ENCODE peak calls at places on chromosomes 3 and 15, in five cellular contexts. A, P, R, K and T are unnamed samples.

GRCh38 chr15:79673416-79674123 is 223.2 kb downstream of the MTHFS start:
- DNase-seq in K (no peak), R (no peak), A (no peak), P (peak), T (no peak)

GRCh38 chr3:122497425-122497824 is 17.3 kb downstream of the KPNA1 start:
- DNase-seq in K (no peak), P (peak), R (no peak), A (no peak), T (no peak)

GRCh38 chr15:25739687-25740121 is 123.4 kb downstream of the ATP10A start:
- DNase-seq in A (peak), R (no peak), K (no peak), P (peak), T (peak)

GRCh38 chr3:139772539-139773500 is 95.0 kb upstream of the NMNAT3 start:
- DNase-seq in A (no peak), K (no peak), R (no peak), P (no peak), T (no peak)

GRCh38 chr15:59885832-59886231 is 118.3 kb upstream of the FOXB1 start:
- DNase-seq in P (no peak), K (no peak), A (peak), R (no peak), T (no peak)

GRCh38 chr15:22888120-22888859 is 49.8 kb downstream of the NIPA2 start:
- DNase-seq in K (peak), A (no peak), R (no peak), P (no peak), T (no peak)

GRCh38 chr15:45594322-45594721 is 7.1 kb downstream of the BLOC1S6 start:
- DNase-seq in P (no peak), R (no peak), K (no peak), A (no peak), T (no peak)

GRCh38 chr3:104126864-104127553 is 1239.7 kb upstream of the ALCAM start:
- DNase-seq in R (no peak), A (no peak), K (no peak), P (no peak), T (no peak)

GRCh38 chr15:22956257-22956979 is 23.8 kb downstream of the CYFIP1 start:
- DNase-seq in A (peak), K (no peak), R (no peak), P (no peak), T (no peak)

GRCh38 chr3:195735036-195735695 is 14.4 kb downstream of the MUC20 start:
- DNase-seq in A (no peak), R (no peak), P (no peak), K (no peak), T (no peak)

GRCh38 chr15:45442497-45443135 is 64.3 kb upstream of the GATM start:
- DNase-seq in R (no peak), A (no peak), P (no peak), K (no peak), T (no peak)

GRCh38 chr3:106508331-106508893 is 639.6 kb upstream of the CBLB start:
- DNase-seq in R (no peak), P (no peak), K (no peak), A (no peak), T (no peak)

GRCh38 chr15:29568840-29569532 is 253.3 kb downstream of the TJP1 start:
- DNase-seq in K (no peak), R (peak), P (no peak), A (peak), T (no peak)

GRCh38 chr3:117435481-117435880 is 725.9 kb downstream of the TUSC7 start:
- DNase-seq in P (no peak), R (no peak), K (no peak), A (no peak), T (no peak)

GRCh38 chr3:149658444-149659172 is 783 bp upstream of the WWTR1 start:
- DNase-seq in P (no peak), A (peak), K (no peak), R (no peak), T (no peak)

GRCh38 chr15:59611277-59612260 is at the start of gene GCNT3:
- DNase-seq in A (no peak), R (peak), P (no peak), K (no peak), T (no peak)

GRCh38 chr3:49260711-49261357 is 16.2 kb downstream of the C3orf62 start:
- DNase-seq in P (no peak), A (no peak), R (peak), K (no peak), T (no peak)

GRCh38 chr3:20417390-20417789 is 231.4 kb upstream of the SGO1 start:
- DNase-seq in K (no peak), R (no peak), A (no peak), P (no peak), T (no peak)

GRCh38 chr15:67025719-67026118 is 39.7 kb upstream of the SMAD3 start:
- DNase-seq in K (no peak), R (no peak), P (no peak), A (peak), T (no peak)

GRCh38 chr3:131543714-131544113 is 40.9 kb upstream of the MRPL3 start:
- DNase-seq in R (no peak), A (no peak), P (no peak), K (no peak), T (no peak)

GRCh38 chr15:65194826-65195541 is 9.8 kb upstream of the CLPX start:
- DNase-seq in K (no peak), A (no peak), P (no peak), R (no peak), T (no peak)

GRCh38 chr3:38482951-38483350 is 13.2 kb upstream of the EXOG start:
- DNase-seq in K (no peak), R (no peak), P (no peak), A (no peak), T (no peak)

GRCh38 chr3:54510506-54510905 is 388.2 kb downstream of the CACNA2D3 start:
- DNase-seq in K (no peak), P (no peak), R (no peak), A (no peak), T (peak)

GRCh38 chr3:128767351-128767750 is 41.4 kb downstream of the RAB7A start:
- DNase-seq in K (no peak), R (no peak), A (no peak), P (no peak), T (no peak)
- H3K27ac ChIP-seq in K (no peak), R (no peak), A (no peak), P (peak), T (no peak)

DNA sequence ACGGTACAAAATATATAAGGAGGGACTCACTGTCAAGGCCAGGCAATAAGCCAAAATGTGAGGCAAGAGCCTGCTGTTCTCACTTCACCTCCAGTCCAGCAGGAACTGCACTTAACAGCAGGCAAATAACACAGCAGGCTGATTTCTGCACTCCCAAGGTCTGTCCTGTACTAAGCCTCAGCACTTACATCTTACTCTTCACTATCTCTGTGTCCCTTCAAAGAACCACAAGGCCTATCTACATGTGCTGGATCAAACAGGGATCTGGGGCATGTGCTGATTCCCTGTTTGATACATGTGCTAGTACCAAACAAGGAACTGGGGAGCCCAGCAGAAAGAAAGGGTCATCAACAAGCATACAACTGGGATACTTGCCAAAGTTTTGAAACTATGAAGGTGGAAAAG is 22.2 kb downstream of the UACA start:
- DNase-seq in K (no peak), R (peak), P (no peak), A (no peak), T (no peak)
- TF ChIP-seq TAF1 in K (no peak), R (no peak), P (no peak), A (no peak), T (no peak)

DNA sequence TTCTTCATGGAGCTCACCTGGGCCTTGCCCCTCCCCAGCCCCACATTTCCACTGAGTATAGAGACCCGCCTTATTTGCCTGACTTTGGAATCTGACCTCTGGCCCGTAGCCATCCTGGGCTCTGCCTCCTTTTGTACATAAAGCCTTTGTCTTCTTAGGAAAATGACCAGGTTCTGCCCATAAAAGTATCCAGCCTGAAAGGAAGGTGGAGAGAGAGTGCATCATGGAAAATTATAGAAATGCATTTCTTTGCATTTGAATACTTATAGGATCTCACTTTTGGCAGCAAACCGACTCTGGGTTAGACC is 3.6 kb upstream of the SH2D7 start:
- DNase-seq in K (no peak), P (no peak), A (no peak), R (peak), T (no peak)
- H3K27ac ChIP-seq in K (no peak), P (no peak), A (no peak), R (no peak), T (no peak)

DNA sequence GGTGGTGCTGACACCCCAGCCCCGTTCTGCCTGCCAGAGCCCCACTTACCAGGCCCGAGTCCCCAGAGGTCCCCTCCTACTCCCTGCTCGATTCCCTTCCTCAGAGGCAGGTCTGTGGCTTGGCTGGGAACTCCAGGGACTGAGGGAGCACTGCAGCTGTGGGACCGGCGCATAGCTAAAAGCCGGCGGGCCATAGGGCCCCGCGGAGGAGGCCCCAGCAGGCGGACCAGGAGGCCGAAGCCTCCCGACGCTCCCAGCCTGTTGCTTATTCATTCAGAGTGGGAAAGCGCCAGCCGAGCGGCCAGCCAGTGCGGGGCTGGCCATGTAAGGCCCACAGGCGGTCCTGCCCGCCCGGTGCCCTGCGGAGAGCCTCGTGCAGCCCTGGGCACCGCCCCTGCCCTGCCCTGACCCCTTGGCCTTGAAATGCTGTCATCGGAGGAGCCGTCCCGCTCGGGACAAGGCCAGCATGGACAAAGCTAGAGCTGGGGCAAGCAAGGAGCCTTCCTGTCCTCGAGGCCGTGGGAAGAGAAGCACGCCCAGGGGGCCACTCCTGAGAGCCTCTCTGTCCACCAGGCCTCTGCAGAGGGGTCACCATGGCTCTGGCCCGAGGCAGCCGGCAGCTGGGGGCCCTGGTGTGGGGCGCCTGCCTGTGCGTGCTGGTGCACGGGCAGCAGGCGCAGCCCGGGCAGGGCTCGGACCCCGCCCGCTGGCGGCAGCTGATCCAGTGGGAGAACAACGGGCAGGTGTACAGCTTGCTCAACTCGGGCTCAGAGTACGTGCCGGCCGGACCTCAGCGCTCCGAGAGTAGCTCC is at the start of gene LOXL1:
- DNase-seq in K (peak), P (no peak), R (peak), A (no peak), T (peak)
- TF ChIP-seq TAF1 in K (no peak), P (no peak), R (no peak), A (peak), T (peak)

DNA sequence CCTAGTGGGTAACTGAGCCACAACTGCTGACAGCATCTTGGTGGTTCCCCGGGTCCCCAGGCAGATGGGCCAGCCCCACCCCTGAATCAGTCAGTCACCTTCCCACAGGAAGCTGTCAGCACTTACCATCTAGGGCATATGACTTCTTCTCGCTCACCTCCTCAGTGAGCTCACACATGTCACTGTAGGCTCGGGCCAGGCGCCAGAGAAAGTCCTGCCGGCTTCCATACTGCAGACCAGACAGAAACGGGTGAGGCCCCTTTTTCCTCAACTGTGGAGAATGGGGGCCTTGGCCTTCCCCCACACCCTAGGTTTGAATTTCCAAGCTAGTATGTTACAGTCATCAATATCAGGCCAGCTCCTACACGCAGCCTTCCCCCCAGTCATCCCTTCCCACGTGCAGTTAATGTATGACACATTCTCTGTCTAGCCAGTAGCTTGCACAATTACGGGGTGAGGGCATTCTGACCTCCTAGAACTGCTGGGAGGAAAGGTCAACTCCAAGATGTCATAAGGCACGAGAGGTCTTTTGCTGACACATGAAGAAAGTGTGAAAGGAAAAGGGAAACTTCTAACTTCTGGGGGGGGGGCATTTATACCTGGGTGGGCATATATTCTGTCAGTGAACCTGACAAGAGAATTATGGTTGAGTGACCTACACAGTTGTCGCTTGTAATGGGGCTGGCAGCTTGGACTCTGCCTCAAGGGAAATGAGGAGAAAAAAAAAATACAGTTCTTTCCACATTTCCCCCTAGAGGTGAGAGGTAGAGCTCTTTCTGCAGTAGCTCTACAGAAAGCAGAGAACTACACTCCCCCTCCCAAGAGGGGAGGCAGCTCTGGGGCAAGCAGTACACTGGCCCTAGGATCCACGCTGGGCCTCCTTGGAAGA is 10.9 kb downstream of the RMDN3 start:
- DNase-seq in P (no peak), R (no peak), A (no peak), K (no peak), T (no peak)
- H3K27ac ChIP-seq in P (no peak), R (no peak), A (no peak), K (peak), T (no peak)

GRCh38 chr3:177055557-177056290 is 141.6 kb downstream of the TBL1XR1 start:
- DNase-seq in R (no peak), P (no peak), K (peak), A (no peak), T (no peak)
- TF ChIP-seq TAF1 in R (no peak), P (no peak), K (no peak), A (no peak), T (no peak)

DNA sequence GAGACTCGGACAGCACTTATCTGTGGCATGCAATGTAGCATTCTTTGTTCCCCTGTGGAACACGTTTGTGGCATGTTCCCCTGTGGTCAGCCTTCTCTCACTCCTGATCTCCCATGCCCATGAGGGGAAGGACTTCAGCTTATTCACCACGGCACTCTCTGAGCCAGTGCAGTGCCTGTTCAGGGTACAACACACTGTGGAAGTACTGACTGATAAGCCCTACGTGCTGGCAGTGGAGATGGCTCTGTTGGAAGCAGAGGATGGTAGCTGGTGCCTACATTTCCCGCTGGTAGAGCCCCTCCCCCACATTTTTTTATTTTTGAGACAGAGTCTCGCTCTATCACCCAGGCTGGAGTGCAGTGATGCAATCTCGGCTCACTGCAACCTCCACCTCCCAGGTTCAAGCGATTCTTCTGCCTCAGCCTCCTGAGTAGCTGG is 43.5 kb upstream of the ETV5 start:
- DNase-seq in P (peak), R (no peak), K (no peak), A (no peak), T (no peak)
- H3K27ac ChIP-seq in P (peak), R (no peak), K (no peak), A (no peak), T (no peak)